ENCODE peak calls at places on chromosomes 16 and 17, in seven cellular contexts. One of them, this sample, is unnamed.

GRCh38 chr16:80285089-80285488 is 255.7 kb upstream of the DYNLRB2 start:
- DNase-seq in PC-3: no peak
- DNase-seq in Karpas-422: no peak
- DNase-seq in colonic mucosa: no peak
- DNase-seq in HL-60: no peak
- DNase-seq in ascending aorta: no peak
- DNase-seq in esophagus muscularis mucosa: no peak
- DNase-seq in this sample: no peak

GRCh38 chr17:82960419-82961271 is 118.8 kb upstream of the METRNL start:
- DNase-seq in ascending aorta: no peak
- DNase-seq in HL-60: no peak
- DNase-seq in colonic mucosa: no peak
- DNase-seq in PC-3: no peak
- DNase-seq in Karpas-422: no peak
- DNase-seq in esophagus muscularis mucosa: no peak
- DNase-seq in this sample: no peak

GRCh38 chr17:73592531-73592961 is 51.7 kb downstream of the SDK2 start:
- DNase-seq in esophagus muscularis mucosa: no peak
- DNase-seq in colonic mucosa: no peak
- DNase-seq in PC-3: no peak
- DNase-seq in ascending aorta: no peak
- DNase-seq in Karpas-422: no peak
- DNase-seq in HL-60: no peak
- DNase-seq in this sample: no peak

GRCh38 chr17:956905-957304 is 22.7 kb downstream of the NXN start:
- DNase-seq in Karpas-422: no peak
- DNase-seq in PC-3: peak; percentile 45
- DNase-seq in ascending aorta: no peak
- DNase-seq in HL-60: no peak
- DNase-seq in colonic mucosa: no peak
- DNase-seq in esophagus muscularis mucosa: no peak
- DNase-seq in this sample: no peak

GRCh38 chr17:65320856-65321255 is 183.7 kb downstream of the RGS9 start:
- DNase-seq in Karpas-422: no peak
- DNase-seq in colonic mucosa: no peak
- DNase-seq in esophagus muscularis mucosa: no peak
- DNase-seq in ascending aorta: no peak
- DNase-seq in HL-60: no peak
- DNase-seq in PC-3: no peak
- DNase-seq in this sample: peak; percentile 78

GRCh38 chr17:28725660-28726395 is at the start of gene TLCD1:
- DNase-seq in esophagus muscularis mucosa: no peak
- DNase-seq in colonic mucosa: peak; percentile 79
- DNase-seq in Karpas-422: peak; percentile 92
- DNase-seq in ascending aorta: peak; percentile 80
- DNase-seq in HL-60: peak; percentile 64
- DNase-seq in PC-3: peak; percentile 68
- DNase-seq in this sample: peak; percentile 95

GRCh38 chr17:75069783-75070182 is 18.0 kb upstream of the SLC16A5 start:
- DNase-seq in esophagus muscularis mucosa: no peak
- DNase-seq in HL-60: no peak
- DNase-seq in Karpas-422: peak; percentile 55
- DNase-seq in PC-3: peak; percentile 83
- DNase-seq in colonic mucosa: no peak
- DNase-seq in ascending aorta: no peak
- DNase-seq in this sample: no peak

GRCh38 chr17:80069886-80070177 is 31.5 kb upstream of the GAA start:
- DNase-seq in PC-3: no peak
- DNase-seq in Karpas-422: no peak
- DNase-seq in HL-60: no peak
- DNase-seq in ascending aorta: peak; percentile 72
- DNase-seq in esophagus muscularis mucosa: no peak
- DNase-seq in colonic mucosa: no peak
- DNase-seq in this sample: no peak

GRCh38 chr17:41863074-41863843 is 2.0 kb downstream of the KLHL11 start:
- DNase-seq in esophagus muscularis mucosa: no peak
- DNase-seq in PC-3: no peak
- DNase-seq in HL-60: no peak
- DNase-seq in colonic mucosa: no peak
- DNase-seq in ascending aorta: no peak
- DNase-seq in Karpas-422: no peak
- DNase-seq in this sample: no peak

GRCh38 chr17:64534187-64534586 is 27.4 kb downstream of the CEP95 start:
- DNase-seq in esophagus muscularis mucosa: no peak
- DNase-seq in PC-3: peak; percentile 45
- DNase-seq in HL-60: peak; percentile 14
- DNase-seq in ascending aorta: no peak
- DNase-seq in colonic mucosa: no peak
- DNase-seq in Karpas-422: peak; percentile 49
- DNase-seq in this sample: no peak

GRCh38 chr17:67364847-67365761 is 1.3 kb downstream of the PSMD12 start:
- DNase-seq in colonic mucosa: no peak
- DNase-seq in esophagus muscularis mucosa: no peak
- DNase-seq in PC-3: peak; percentile 33
- DNase-seq in HL-60: peak; percentile 71
- DNase-seq in ascending aorta: no peak
- DNase-seq in Karpas-422: no peak
- DNase-seq in this sample: no peak

GRCh38 chr16:31081428-31082351 is 7.1 kb downstream of the PRSS53 start:
- DNase-seq in HL-60: no peak
- DNase-seq in ascending aorta: no peak
- DNase-seq in colonic mucosa: no peak
- DNase-seq in esophagus muscularis mucosa: no peak
- DNase-seq in Karpas-422: no peak
- DNase-seq in PC-3: no peak
- DNase-seq in this sample: no peak

GRCh38 chr17:82602487-82602886 is 45.8 kb downstream of the WDR45B start:
- DNase-seq in HL-60: no peak
- DNase-seq in ascending aorta: no peak
- DNase-seq in esophagus muscularis mucosa: no peak
- DNase-seq in colonic mucosa: no peak
- DNase-seq in Karpas-422: no peak
- DNase-seq in PC-3: no peak
- DNase-seq in this sample: no peak

GRCh38 chr17:83037084-83037950 is 42.1 kb upstream of the METRNL start:
- DNase-seq in ascending aorta: no peak
- DNase-seq in PC-3: no peak
- DNase-seq in colonic mucosa: no peak
- DNase-seq in HL-60: no peak
- DNase-seq in esophagus muscularis mucosa: no peak
- DNase-seq in Karpas-422: no peak
- DNase-seq in this sample: no peak

GRCh38 chr16:58732545-58733247 is 1.4 kb downstream of the GOT2 start:
- DNase-seq in esophagus muscularis mucosa: no peak
- DNase-seq in colonic mucosa: no peak
- DNase-seq in HL-60: no peak
- DNase-seq in Karpas-422: peak; percentile 57
- DNase-seq in ascending aorta: no peak
- DNase-seq in PC-3: peak; percentile 64
- DNase-seq in this sample: no peak

GRCh38 chr16:77396461-77396860 is 38.4 kb downstream of the ADAMTS18 start:
- DNase-seq in ascending aorta: no peak
- DNase-seq in esophagus muscularis mucosa: no peak
- DNase-seq in HL-60: no peak
- DNase-seq in Karpas-422: no peak
- DNase-seq in colonic mucosa: no peak
- DNase-seq in PC-3: no peak
- DNase-seq in this sample: no peak

GRCh38 chr16:85400305-85401205 is 212.6 kb upstream of the GSE1 start:
- DNase-seq in esophagus muscularis mucosa: no peak
- DNase-seq in Karpas-422: no peak
- DNase-seq in PC-3: no peak
- DNase-seq in colonic mucosa: peak; percentile 11
- DNase-seq in ascending aorta: no peak
- DNase-seq in HL-60: no peak
- DNase-seq in this sample: no peak

GRCh38 chr17:48997827-48998556 is 807 bp downstream of the IGF2BP1 start:
- DNase-seq in Karpas-422: no peak
- DNase-seq in PC-3: no peak
- DNase-seq in HL-60: peak; percentile 56
- DNase-seq in colonic mucosa: no peak
- DNase-seq in esophagus muscularis mucosa: peak; percentile 77
- DNase-seq in ascending aorta: no peak
- DNase-seq in this sample: peak; percentile 59

GRCh38 chr17:17467021-17467420 is 9.8 kb upstream of the MED9 start:
- DNase-seq in PC-3: no peak
- DNase-seq in Karpas-422: no peak
- DNase-seq in esophagus muscularis mucosa: no peak
- DNase-seq in colonic mucosa: no peak
- DNase-seq in ascending aorta: no peak
- DNase-seq in HL-60: no peak
- DNase-seq in this sample: peak; percentile 85

GRCh38 chr17:67594115-67594878 is 123.4 kb upstream of the NOL11 start:
- DNase-seq in PC-3: no peak
- DNase-seq in Karpas-422: no peak
- DNase-seq in ascending aorta: peak; percentile 8
- DNase-seq in esophagus muscularis mucosa: no peak
- DNase-seq in colonic mucosa: no peak
- DNase-seq in HL-60: peak; percentile 32
- DNase-seq in this sample: no peak

GRCh38 chr16:29760567-29761279 is 14.9 kb upstream of the C16orf54 start:
- DNase-seq in ascending aorta: no peak
- DNase-seq in PC-3: no peak
- DNase-seq in colonic mucosa: peak; percentile 71
- DNase-seq in Karpas-422: no peak
- DNase-seq in esophagus muscularis mucosa: no peak
- DNase-seq in HL-60: no peak
- DNase-seq in this sample: no peak
- H3K27ac ChIP-seq in ascending aorta: no peak overlapping the region
- H3K27ac ChIP-seq in PC-3: no peak overlapping the region
- H3K27ac ChIP-seq in colonic mucosa: peak overlapping the region; percentile 42
- H3K27ac ChIP-seq in Karpas-422: no peak overlapping the region
- H3K27ac ChIP-seq in esophagus muscularis mucosa: no peak overlapping the region
- H3K27ac ChIP-seq in HL-60: no peak overlapping the region
- H3K27ac ChIP-seq in this sample: no peak overlapping the region

GRCh38 chr17:7133424-7133823 is 18.8 kb upstream of the ASGR2 start:
- DNase-seq in colonic mucosa: no peak
- DNase-seq in Karpas-422: peak; percentile 70
- DNase-seq in PC-3: no peak
- DNase-seq in esophagus muscularis mucosa: no peak
- DNase-seq in ascending aorta: peak; percentile 73
- DNase-seq in HL-60: peak; percentile 35
- DNase-seq in this sample: no peak
- H3K4me3 ChIP-seq in colonic mucosa: no peak overlapping the region
- H3K4me3 ChIP-seq in Karpas-422: no peak overlapping the region
- H3K4me3 ChIP-seq in PC-3: no peak overlapping the region
- H3K4me3 ChIP-seq in esophagus muscularis mucosa: no peak overlapping the region
- H3K4me3 ChIP-seq in ascending aorta: no peak overlapping the region
- H3K4me3 ChIP-seq in HL-60: no peak overlapping the region
- H3K4me3 ChIP-seq in this sample: no peak overlapping the region

DNA sequence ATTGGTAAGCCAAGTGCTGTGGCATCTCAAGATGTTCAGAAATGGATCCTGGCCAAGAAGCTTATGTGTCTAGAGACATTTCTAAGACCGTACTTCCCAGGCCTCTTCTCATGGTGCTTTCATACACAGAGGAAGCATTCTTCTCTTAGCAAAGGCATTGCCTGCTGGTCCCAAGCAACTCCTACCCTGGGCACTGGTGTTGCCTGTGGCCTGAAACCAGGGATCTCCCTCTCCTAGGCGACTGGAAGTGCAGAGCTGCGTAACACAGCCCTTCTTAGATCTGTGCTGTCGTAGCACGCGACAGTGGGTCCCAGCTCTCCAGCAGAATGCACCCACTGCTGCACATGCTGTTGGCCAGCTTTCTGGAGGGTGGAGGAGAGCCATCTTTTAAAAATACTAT is 182.9 kb downstream of the CCDC182 start:
- DNase-seq in Karpas-422: no peak
- DNase-seq in PC-3: no peak
- DNase-seq in ascending aorta: no peak
- DNase-seq in esophagus muscularis mucosa: no peak
- DNase-seq in HL-60: no peak
- DNase-seq in colonic mucosa: no peak
- DNase-seq in this sample: no peak
- H3K27ac ChIP-seq in Karpas-422: no peak overlapping the region
- H3K27ac ChIP-seq in PC-3: no peak overlapping the region
- H3K27ac ChIP-seq in ascending aorta: peak overlapping the region; percentile 0
- H3K27ac ChIP-seq in esophagus muscularis mucosa: no peak overlapping the region
- H3K27ac ChIP-seq in HL-60: no peak overlapping the region
- H3K27ac ChIP-seq in colonic mucosa: no peak overlapping the region
- H3K27ac ChIP-seq in this sample: no peak overlapping the region

GRCh38 chr17:43367588-43368242 is 31.1 kb upstream of the ARL4D start:
- DNase-seq in ascending aorta: peak; percentile 66
- DNase-seq in PC-3: peak; percentile 90
- DNase-seq in Karpas-422: peak; percentile 91
- DNase-seq in colonic mucosa: no peak
- DNase-seq in HL-60: peak; percentile 60
- DNase-seq in esophagus muscularis mucosa: no peak
- DNase-seq in this sample: peak; percentile 90

GRCh38 chr17:43369986-43370385 is 28.8 kb upstream of the ARL4D start:
- DNase-seq in HL-60: no peak
- DNase-seq in colonic mucosa: no peak
- DNase-seq in ascending aorta: no peak
- DNase-seq in Karpas-422: no peak
- DNase-seq in PC-3: no peak
- DNase-seq in esophagus muscularis mucosa: no peak
- DNase-seq in this sample: no peak

GRCh38 chr17:43365356-43365755 is 33.4 kb upstream of the ARL4D start:
- DNase-seq in colonic mucosa: no peak
- DNase-seq in HL-60: no peak
- DNase-seq in Karpas-422: no peak
- DNase-seq in PC-3: no peak
- DNase-seq in esophagus muscularis mucosa: no peak
- DNase-seq in ascending aorta: no peak
- DNase-seq in this sample: no peak

GRCh38 chr17:43368740-43369506 is 29.9 kb upstream of the ARL4D start:
- DNase-seq in Karpas-422: no peak
- DNase-seq in colonic mucosa: peak; percentile 84
- DNase-seq in PC-3: peak; percentile 38
- DNase-seq in HL-60: peak; percentile 88
- DNase-seq in esophagus muscularis mucosa: peak; percentile 95
- DNase-seq in ascending aorta: peak; percentile 89
- DNase-seq in this sample: no peak

DNA sequence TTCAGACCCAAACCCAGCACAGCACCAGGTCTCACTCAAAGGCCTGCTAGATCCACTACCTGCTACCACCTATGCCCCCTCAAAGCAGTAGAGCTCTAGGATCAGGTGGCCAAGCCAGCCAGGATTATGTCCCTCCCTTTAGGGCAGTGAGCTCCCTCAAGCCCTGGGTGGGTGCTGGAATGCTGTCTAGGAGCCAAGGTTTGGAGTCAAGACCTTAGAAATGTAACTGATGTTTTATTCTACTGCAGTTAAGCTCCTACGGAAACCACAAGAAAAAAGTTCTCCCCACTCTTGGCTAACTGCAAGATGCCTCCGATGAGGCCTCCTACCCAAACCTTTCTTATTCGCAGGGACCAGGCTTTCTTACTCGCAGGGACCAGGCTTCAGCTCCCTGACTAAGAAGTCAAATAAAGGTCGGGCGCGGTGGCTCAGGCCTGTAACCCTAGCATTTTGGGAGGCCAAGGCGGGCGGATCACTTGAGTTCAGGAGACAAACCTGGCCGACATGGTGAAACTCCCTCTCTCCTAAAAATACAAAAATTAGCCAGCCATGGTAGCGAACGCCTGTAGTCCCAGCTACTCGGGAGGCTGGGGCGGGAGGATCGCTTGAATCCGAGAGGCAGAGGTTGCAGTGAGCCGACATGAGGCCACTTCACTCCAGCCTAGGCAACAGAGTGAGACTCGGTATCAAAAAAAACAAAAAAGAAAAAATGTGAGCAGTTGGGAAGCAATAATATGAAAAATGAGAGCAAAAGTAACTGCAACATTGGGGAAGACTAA is 31.8 kb upstream of the ARL4D start:
- DNase-seq in colonic mucosa: no peak
- DNase-seq in HL-60: no peak
- DNase-seq in Karpas-422: no peak
- DNase-seq in ascending aorta: peak; percentile 72
- DNase-seq in esophagus muscularis mucosa: no peak
- DNase-seq in PC-3: no peak
- DNase-seq in this sample: peak; percentile 23
- H3K4me3 ChIP-seq in colonic mucosa: no peak overlapping the region
- H3K4me3 ChIP-seq in HL-60: no peak overlapping the region
- H3K4me3 ChIP-seq in Karpas-422: peak overlapping the region; percentile 62
- H3K4me3 ChIP-seq in ascending aorta: peak overlapping the region; percentile 24
- H3K4me3 ChIP-seq in esophagus muscularis mucosa: peak overlapping the region; percentile 65
- H3K4me3 ChIP-seq in PC-3: no peak overlapping the region
- H3K4me3 ChIP-seq in this sample: peak overlapping the region; percentile 49